ENCODE peak calls at places on chromosome 3, in four cellular contexts. One of them, this sample, is unnamed.

GRCh38 chr3:138046955-138047354 is 37.0 kb downstream of the CLDN18 start:
- DNase-seq in neuronal stem cell: no peak
- DNase-seq in fibroblast of lung: no peak
- DNase-seq in GM23248: peak
- DNase-seq in this sample: peak

GRCh38 chr3:172259191-172259590 is 189.1 kb downstream of the GHSR start:
- DNase-seq in GM23248: peak
- DNase-seq in neuronal stem cell: no peak
- DNase-seq in fibroblast of lung: no peak
- DNase-seq in this sample: no peak

GRCh38 chr3:187802928-187803259 is 57.6 kb upstream of the BCL6 start:
- DNase-seq in fibroblast of lung: no peak
- DNase-seq in GM23248: no peak
- DNase-seq in neuronal stem cell: no peak
- DNase-seq in this sample: no peak

GRCh38 chr3:108322352-108322751 is 26.0 kb downstream of the HHLA2 start:
- DNase-seq in fibroblast of lung: no peak
- DNase-seq in neuronal stem cell: no peak
- DNase-seq in GM23248: no peak
- DNase-seq in this sample: no peak

GRCh38 chr3:31092748-31093607 is 198.5 kb upstream of the GADL1 start:
- DNase-seq in neuronal stem cell: no peak
- DNase-seq in GM23248: peak
- DNase-seq in fibroblast of lung: no peak
- DNase-seq in this sample: no peak

GRCh38 chr3:117277816-117278215 is 568.2 kb downstream of the TUSC7 start:
- DNase-seq in GM23248: no peak
- DNase-seq in neuronal stem cell: no peak
- DNase-seq in fibroblast of lung: no peak
- DNase-seq in this sample: no peak

GRCh38 chr3:106765342-106765741 is 611.9 kb upstream of the CCDC54 start:
- DNase-seq in GM23248: peak
- DNase-seq in fibroblast of lung: peak
- DNase-seq in neuronal stem cell: no peak
- DNase-seq in this sample: peak

GRCh38 chr3:127184870-127185216 is 8.1 kb upstream of the PRR23E start:
- DNase-seq in fibroblast of lung: no peak
- DNase-seq in neuronal stem cell: no peak
- DNase-seq in GM23248: no peak
- DNase-seq in this sample: no peak

GRCh38 chr3:31625358-31625757 is 92.6 kb downstream of the STT3B start:
- DNase-seq in fibroblast of lung: no peak
- DNase-seq in GM23248: no peak
- DNase-seq in neuronal stem cell: no peak
- DNase-seq in this sample: no peak

GRCh38 chr3:106345353-106346027 is 476.7 kb upstream of the CBLB start:
- DNase-seq in fibroblast of lung: peak
- DNase-seq in neuronal stem cell: no peak
- DNase-seq in GM23248: peak
- DNase-seq in this sample: peak

GRCh38 chr3:57007513-57008415 is 52.7 kb upstream of the SPATA12 start:
- DNase-seq in GM23248: peak
- DNase-seq in fibroblast of lung: peak
- DNase-seq in neuronal stem cell: no peak
- DNase-seq in this sample: peak

GRCh38 chr3:58151637-58152036 is 59.1 kb downstream of the DNASE1L3 start:
- DNase-seq in GM23248: peak
- DNase-seq in neuronal stem cell: no peak
- DNase-seq in fibroblast of lung: no peak
- DNase-seq in this sample: no peak

GRCh38 chr3:53730565-53730964 is 115.7 kb downstream of the CHDH start:
- DNase-seq in GM23248: peak
- DNase-seq in neuronal stem cell: no peak
- DNase-seq in fibroblast of lung: no peak
- DNase-seq in this sample: no peak

DNA sequence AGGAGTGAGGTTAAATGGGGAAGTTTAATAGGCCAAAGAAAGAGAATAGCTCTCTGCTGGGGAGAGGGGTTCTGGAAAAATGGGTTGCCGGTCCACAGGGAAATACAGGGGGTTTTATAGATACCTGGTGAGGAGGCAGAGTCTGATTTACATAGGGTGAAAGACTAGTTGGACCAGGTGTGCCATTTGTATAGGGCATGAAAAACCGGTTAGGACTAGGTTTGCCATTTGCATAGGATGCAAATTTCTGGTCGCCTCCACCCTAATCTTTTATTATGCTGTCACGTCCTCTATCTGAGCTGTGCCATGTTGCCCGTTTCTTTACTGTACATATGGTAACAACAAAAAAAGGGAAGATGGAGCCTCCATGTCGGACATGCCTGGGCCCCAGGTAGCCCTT is 960.1 kb downstream of the FHIT start:
- DNase-seq in fibroblast of lung: no peak
- DNase-seq in neuronal stem cell: no peak
- DNase-seq in GM23248: no peak
- DNase-seq in this sample: no peak
- H3K9ac ChIP-seq in fibroblast of lung: no peak
- H3K9ac ChIP-seq in neuronal stem cell: no peak
- H3K9ac ChIP-seq in GM23248: no peak
- H3K9ac ChIP-seq in this sample: no peak

GRCh38 chr3:46866032-46866595 is 2.9 kb upstream of the MYL3 start:
- DNase-seq in GM23248: no peak
- DNase-seq in neuronal stem cell: no peak
- DNase-seq in fibroblast of lung: no peak
- DNase-seq in this sample: no peak

GRCh38 chr3:46868301-46868700 is 5.1 kb upstream of the MYL3 start:
- DNase-seq in fibroblast of lung: no peak
- DNase-seq in neuronal stem cell: no peak
- DNase-seq in GM23248: no peak
- DNase-seq in this sample: no peak

GRCh38 chr3:46868948-46869347 is 5.7 kb upstream of the MYL3 start:
- DNase-seq in neuronal stem cell: no peak
- DNase-seq in fibroblast of lung: no peak
- DNase-seq in GM23248: no peak
- DNase-seq in this sample: no peak

GRCh38 chr3:46866720-46867549 is 3.7 kb upstream of the MYL3 start:
- DNase-seq in GM23248: peak
- DNase-seq in fibroblast of lung: peak
- DNase-seq in neuronal stem cell: no peak
- DNase-seq in this sample: peak

GRCh38 chr3:46867550-46867898 is 4.3 kb upstream of the MYL3 start:
- DNase-seq in GM23248: peak
- DNase-seq in fibroblast of lung: peak
- DNase-seq in neuronal stem cell: no peak
- DNase-seq in this sample: no peak
- H3K9ac ChIP-seq in GM23248: no peak
- H3K9ac ChIP-seq in fibroblast of lung: no peak
- H3K9ac ChIP-seq in neuronal stem cell: no peak
- H3K9ac ChIP-seq in this sample: no peak

DNA sequence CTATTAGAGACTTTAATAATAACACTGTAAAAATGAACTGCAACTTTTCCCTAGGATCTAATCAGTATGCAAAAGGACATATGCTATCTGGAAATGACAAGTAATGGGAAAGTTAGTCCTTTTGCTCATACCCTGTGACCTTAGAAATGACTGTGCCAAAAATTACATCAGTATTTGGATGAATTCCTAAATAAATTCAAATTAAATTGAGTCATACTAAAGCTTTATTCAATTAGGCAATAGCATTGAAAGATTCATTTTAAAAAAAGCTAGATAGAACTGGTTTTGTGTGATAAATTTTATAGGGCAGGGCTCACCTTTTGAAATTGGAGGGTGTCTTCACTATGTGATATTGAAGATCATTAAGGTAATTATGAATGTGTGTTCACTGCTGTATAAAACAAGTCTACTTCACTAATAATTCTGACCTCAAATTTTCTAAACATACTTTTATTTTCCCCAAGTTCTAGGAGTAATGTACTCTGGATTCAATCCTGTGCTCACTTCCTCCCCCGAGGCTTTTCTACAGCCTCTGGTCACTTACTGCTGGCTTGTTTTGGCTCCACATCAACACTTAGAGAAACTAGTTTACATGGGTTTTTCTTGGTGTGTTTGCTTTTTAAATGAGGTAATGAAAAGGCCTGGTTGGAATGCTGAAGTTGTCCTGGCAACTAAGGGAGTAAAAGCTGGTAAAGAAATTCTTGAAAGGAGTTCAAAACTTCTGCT is 44.4 kb upstream of the SPTSSB start:
- DNase-seq in GM23248: peak
- DNase-seq in fibroblast of lung: peak
- DNase-seq in neuronal stem cell: no peak
- DNase-seq in this sample: peak
- H3K9ac ChIP-seq in GM23248: peak
- H3K9ac ChIP-seq in fibroblast of lung: peak
- H3K9ac ChIP-seq in neuronal stem cell: no peak
- H3K9ac ChIP-seq in this sample: peak

GRCh38 chr3:189172668-189173419 is 1.1 kb downstream of the TPRG1 start:
- DNase-seq in GM23248: no peak
- DNase-seq in fibroblast of lung: no peak
- DNase-seq in neuronal stem cell: no peak
- DNase-seq in this sample: peak
- H3K9ac ChIP-seq in GM23248: no peak
- H3K9ac ChIP-seq in fibroblast of lung: no peak
- H3K9ac ChIP-seq in neuronal stem cell: no peak
- H3K9ac ChIP-seq in this sample: no peak

GRCh38 chr3:66412176-66412887 is 88.5 kb downstream of the LRIG1 start:
- DNase-seq in fibroblast of lung: no peak
- DNase-seq in GM23248: no peak
- DNase-seq in neuronal stem cell: no peak
- DNase-seq in this sample: no peak

GRCh38 chr3:66410976-66411375 is 89.8 kb downstream of the LRIG1 start:
- DNase-seq in neuronal stem cell: no peak
- DNase-seq in GM23248: no peak
- DNase-seq in fibroblast of lung: no peak
- DNase-seq in this sample: no peak

GRCh38 chr3:66410371-66410770 is 90.5 kb downstream of the LRIG1 start:
- DNase-seq in neuronal stem cell: no peak
- DNase-seq in fibroblast of lung: no peak
- DNase-seq in GM23248: no peak
- DNase-seq in this sample: no peak

GRCh38 chr3:66409771-66410355 is 91.0 kb downstream of the LRIG1 start:
- DNase-seq in neuronal stem cell: no peak
- DNase-seq in fibroblast of lung: no peak
- DNase-seq in GM23248: no peak
- DNase-seq in this sample: no peak

GRCh38 chr3:66411436-66411835 is 89.4 kb downstream of the LRIG1 start:
- DNase-seq in fibroblast of lung: no peak
- DNase-seq in GM23248: peak
- DNase-seq in neuronal stem cell: no peak
- DNase-seq in this sample: no peak
- H3K9ac ChIP-seq in fibroblast of lung: no peak
- H3K9ac ChIP-seq in GM23248: no peak
- H3K9ac ChIP-seq in neuronal stem cell: no peak
- H3K9ac ChIP-seq in this sample: no peak